ENCODE peak calls at places on chromosomes 12 and 14, in six cellular contexts. Z, K, L, Q, W and Y are unnamed samples. For H3K9me3, the result is how much of the 10 kb centered on the place peaks cover.

GRCh38 chr14:22303589-22304195 is 285.3 kb downstream of the DAD1 start:
- ATAC-seq in Z (no peak), K (peak), L (no peak), Q (no peak), W (no peak), Y (no peak)

GRCh38 chr14:22427771-22428228 is 161.2 kb downstream of the DAD1 start:
- ATAC-seq in Z (peak), K (peak), L (peak), Q (no peak), W (no peak), Y (peak)

GRCh38 chr12:54066408-54066807 is 12.8 kb downstream of the HOXC4 start:
- ATAC-seq in Z (no peak), K (no peak), L (no peak), Q (no peak), W (no peak), Y (no peak)

GRCh38 chr12:123242083-123242904 is 9.1 kb downstream of the MTRFR start:
- ATAC-seq in Z (peak), K (no peak), L (no peak), Q (no peak), W (no peak), Y (no peak)

GRCh38 chr12:6312529-6313325 is 2.2 kb downstream of the PLEKHG6 start:
- ATAC-seq in Z (peak), K (no peak), L (peak), Q (peak), W (peak), Y (peak)

GRCh38 chr12:64612843-64613242 is 2.5 kb downstream of the RASSF3 start:
- ATAC-seq in Z (no peak), K (no peak), L (no peak), Q (no peak), W (no peak), Y (no peak)

GRCh38 chr12:105393586-105393985 is 63.1 kb downstream of the C12orf75 start:
- ATAC-seq in Z (no peak), K (no peak), L (no peak), Q (no peak), W (no peak), Y (no peak)

GRCh38 chr14:23360496-23360895 is 4.5 kb downstream of the EFS start:
- ATAC-seq in Z (no peak), K (peak), L (peak), Q (peak), W (peak), Y (no peak)

GRCh38 chr12:114302606-114303005 is 103.3 kb downstream of the TBX5 start:
- ATAC-seq in Z (no peak), K (no peak), L (no peak), Q (no peak), W (no peak), Y (no peak)

GRCh38 chr12:53589423-53589822 is 36.8 kb downstream of the ATF7 start:
- ATAC-seq in Z (no peak), K (no peak), L (no peak), Q (no peak), W (no peak), Y (no peak)

DNA sequence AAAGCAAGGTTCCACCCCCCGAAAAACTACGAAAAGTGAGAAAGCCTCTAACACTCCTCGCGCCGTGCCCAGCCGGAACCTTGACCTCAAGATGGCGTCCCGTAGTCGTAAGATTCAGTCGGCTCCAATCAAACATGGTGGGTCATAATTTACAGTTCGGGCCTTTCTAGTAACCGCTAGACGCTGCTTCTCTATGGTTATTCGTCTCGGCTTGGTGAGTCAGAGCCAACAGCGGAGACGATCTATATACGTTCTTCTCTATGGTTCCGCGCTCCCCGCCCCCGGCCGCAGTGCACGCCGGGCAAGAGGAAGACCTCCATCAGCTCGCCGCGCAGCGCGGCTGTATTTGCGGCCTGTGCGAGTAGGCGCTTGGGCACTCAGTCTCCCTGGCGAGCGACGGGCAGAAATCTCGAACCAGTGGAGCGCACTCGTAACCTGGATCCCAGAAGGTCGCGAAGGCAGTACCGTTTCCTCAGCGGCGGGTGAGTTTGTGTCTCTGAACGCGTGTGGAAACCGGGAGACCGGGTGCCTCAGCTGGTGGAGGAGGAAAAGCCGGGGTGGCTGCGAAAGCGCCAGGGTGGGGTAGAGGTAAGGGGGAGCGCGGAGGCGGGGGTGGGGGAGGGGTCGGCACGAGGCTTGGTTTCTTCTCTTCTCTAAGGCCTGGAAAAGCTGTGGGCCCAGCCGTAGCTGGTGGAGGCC is at the start of gene RBM25:
- ATAC-seq in Z (peak), K (peak), L (peak), Q (peak), W (peak), Y (peak)
- TF ChIP-seq EP300 in Z (no peak), K (peak), L (no peak), Q (no peak), W (peak), Y (no peak)

DNA sequence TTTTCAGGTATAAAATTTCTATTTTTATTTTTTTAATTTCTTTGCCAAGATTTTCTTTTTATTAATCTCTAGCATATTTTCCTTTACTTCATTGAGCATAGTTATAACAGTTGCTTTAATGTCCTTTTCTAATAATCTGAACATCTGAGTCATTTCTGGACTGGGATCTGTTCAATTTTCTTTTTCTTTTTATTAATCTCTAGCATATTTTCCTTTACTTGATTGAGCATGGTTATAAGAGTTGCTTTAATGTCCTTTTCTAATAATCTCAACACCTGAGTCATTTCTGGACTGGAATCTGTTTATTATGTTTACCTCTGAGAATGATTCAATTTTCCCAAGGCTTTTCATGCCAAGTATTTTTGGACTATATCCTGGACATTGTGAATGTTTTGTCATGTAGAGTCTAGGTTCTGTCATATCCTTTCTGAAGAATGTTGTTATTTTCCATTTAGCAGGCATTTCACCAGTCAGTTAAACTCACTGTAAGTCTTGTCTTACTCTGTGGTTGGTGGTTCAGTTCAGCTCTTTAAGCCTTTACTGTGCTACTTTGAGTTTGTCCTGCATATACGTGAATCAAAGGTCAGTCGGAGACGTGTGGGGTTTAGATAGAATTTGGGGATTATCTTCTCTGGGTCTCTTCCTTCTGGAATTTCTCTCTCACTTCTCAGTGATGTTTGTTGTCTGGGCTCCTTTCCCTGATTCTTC is 20.3 kb downstream of the TTC6 start:
- ATAC-seq in Z (no peak), K (peak), L (no peak), Q (no peak), W (no peak), Y (no peak)
- H3K9me3 ChIP-seq in Z (under half), K (under half), L (under half), Q (under half), W (under half), Y (under half)

GRCh38 chr12:30847259-30847658 is 79.3 kb upstream of the TSPAN11 start:
- ATAC-seq in Z (no peak), K (peak), L (no peak), Q (peak), W (peak), Y (no peak)

GRCh38 chr12:30853561-30854133 is 72.9 kb upstream of the TSPAN11 start:
- ATAC-seq in Z (peak), K (peak), L (no peak), Q (no peak), W (no peak), Y (no peak)

GRCh38 chr12:30846776-30847175 is 79.8 kb upstream of the TSPAN11 start:
- ATAC-seq in Z (no peak), K (no peak), L (no peak), Q (no peak), W (no peak), Y (no peak)

DNA sequence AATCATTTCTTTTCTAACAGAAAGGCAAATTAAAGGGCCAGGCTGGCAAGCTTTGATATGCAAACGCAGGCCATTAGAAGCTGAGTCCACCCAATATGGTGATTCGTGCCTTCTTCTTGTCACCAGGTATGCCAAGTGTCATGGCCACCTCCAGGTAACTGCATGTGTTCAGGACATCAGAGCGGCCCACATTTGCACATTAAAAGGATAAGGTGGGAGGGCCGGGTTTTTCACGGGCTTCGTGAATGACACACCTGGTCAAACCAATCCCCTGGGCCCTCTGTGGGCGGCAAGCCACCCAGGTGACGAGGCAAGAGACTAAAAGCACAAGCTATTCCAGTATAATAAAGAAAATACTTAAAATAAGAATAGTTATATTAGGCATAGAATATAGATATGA is 75.9 kb upstream of the TSPAN11 start:
- ATAC-seq in Z (no peak), K (no peak), L (no peak), Q (peak), W (no peak), Y (no peak)
- H3K27ac ChIP-seq in Z (peak), K (no peak), L (no peak), Q (no peak), W (no peak), Y (no peak)

GRCh38 chr14:96797188-96797942 is at the start of gene VRK1:
- ATAC-seq in Z (peak), K (peak), L (peak), Q (peak), W (peak), Y (peak)
- TF ChIP-seq EP300 in Z (no peak), K (no peak), L (no peak), Q (no peak), W (no peak), Y (no peak)

GRCh38 chr12:132926417-132926833 is 29.7 kb downstream of the ZNF605 start:
- ATAC-seq in Z (no peak), K (no peak), L (no peak), Q (no peak), W (no peak), Y (no peak)
- H3K9me3 ChIP-seq in Z (half or more), K (half or more), L (half or more), Q (under half), W (under half), Y (half or more)

DNA sequence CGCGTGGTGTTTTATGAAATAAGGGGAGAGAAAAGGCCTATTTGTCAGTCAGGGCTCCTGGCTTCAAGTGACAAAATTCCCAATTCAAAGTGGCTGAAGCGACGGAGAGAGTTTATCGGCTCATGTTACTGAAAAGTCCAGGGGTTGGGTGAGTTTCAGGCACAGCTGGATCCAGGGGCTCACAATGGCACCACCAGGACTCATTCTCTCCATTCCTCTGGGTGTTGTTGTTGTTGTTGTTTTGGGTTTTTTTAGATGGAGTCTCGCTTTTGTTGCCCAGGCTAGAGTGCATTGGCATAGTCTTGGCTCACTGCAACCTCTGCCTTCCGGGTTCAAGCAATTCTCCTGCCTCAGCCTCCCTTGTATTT is 119.4 kb downstream of the SCARB1 start:
- ATAC-seq in Z (no peak), K (no peak), L (no peak), Q (no peak), W (no peak), Y (no peak)
- H3K27ac ChIP-seq in Z (peak), K (no peak), L (peak), Q (no peak), W (no peak), Y (peak)

GRCh38 chr14:39114073-39114838 is at the start of gene GEMIN2:
- ATAC-seq in Z (peak), K (peak), L (peak), Q (peak), W (peak), Y (peak)
- TF ChIP-seq EP300 in Z (no peak), K (no peak), L (no peak), Q (no peak), W (no peak), Y (no peak)

GRCh38 chr12:133220521-133220920 is 15.2 kb downstream of the ANHX start:
- ATAC-seq in Z (no peak), K (no peak), L (no peak), Q (no peak), W (no peak), Y (no peak)
- H3K9me3 ChIP-seq in Z (under half), K (half or more), L (half or more), Q (under half), W (under half), Y (half or more)

DNA sequence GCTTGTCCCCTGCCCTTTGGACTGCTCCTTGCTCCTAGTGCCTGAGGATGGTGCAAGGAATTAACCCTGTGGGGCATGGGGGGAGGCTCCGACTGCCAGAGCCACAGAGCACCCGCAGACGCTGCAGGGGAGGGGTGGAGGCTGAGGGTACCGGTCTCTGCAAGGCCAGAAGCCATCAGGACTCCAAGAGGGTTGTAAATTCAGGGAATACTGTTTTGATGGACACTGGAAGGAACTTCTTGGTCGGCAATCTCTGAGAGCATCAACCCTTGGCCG is 16.9 kb upstream of the FIGNL2 start:
- ATAC-seq in Z (no peak), K (no peak), L (no peak), Q (no peak), W (no peak), Y (no peak)
- H3K27ac ChIP-seq in Z (no peak), K (no peak), L (no peak), Q (no peak), W (no peak), Y (no peak)

GRCh38 chr14:94058128-94058673 is 22.8 kb downstream of the DDX24 start:
- ATAC-seq in Z (no peak), K (peak), L (no peak), Q (no peak), W (no peak), Y (no peak)
- TF ChIP-seq EP300 in Z (no peak), K (no peak), L (no peak), Q (no peak), W (no peak), Y (no peak)